ENCODE peak calls at places on chromosomes 13 and 19, in four cellular contexts. One of them, this sample, is unnamed.

GRCh38 chr13:95603887-95604533 is 40.5 kb downstream of the DZIP1 start:
- DNase-seq in mesendoderm: no peak
- DNase-seq in kidney: peak; percentile 94
- DNase-seq in brain microvascular endothelial cell: peak; percentile 54
- DNase-seq in this sample: no peak

GRCh38 chr19:5534787-5535586 is 32.8 kb downstream of the TINCR start:
- DNase-seq in mesendoderm: peak; percentile 53
- DNase-seq in kidney: no peak
- DNase-seq in brain microvascular endothelial cell: no peak
- DNase-seq in this sample: no peak

GRCh38 chr13:103133551-103133950 is 67.3 kb upstream of the SLC10A2 start:
- DNase-seq in brain microvascular endothelial cell: no peak
- DNase-seq in kidney: no peak
- DNase-seq in mesendoderm: no peak
- DNase-seq in this sample: no peak

GRCh38 chr13:105048685-105049084 is 1486.8 kb downstream of the EFNB2 start:
- DNase-seq in mesendoderm: no peak
- DNase-seq in kidney: no peak
- DNase-seq in brain microvascular endothelial cell: no peak
- DNase-seq in this sample: no peak

GRCh38 chr13:110257408-110257807 is 49.5 kb downstream of the COL4A1 start:
- DNase-seq in kidney: no peak
- DNase-seq in mesendoderm: no peak
- DNase-seq in brain microvascular endothelial cell: no peak
- DNase-seq in this sample: no peak

GRCh38 chr19:7006305-7006704 is 14.9 kb downstream of the MBD3L2B start:
- DNase-seq in kidney: no peak
- DNase-seq in brain microvascular endothelial cell: no peak
- DNase-seq in mesendoderm: no peak
- DNase-seq in this sample: no peak

GRCh38 chr13:80151016-80151415 is 189.9 kb downstream of the SPRY2 start:
- DNase-seq in brain microvascular endothelial cell: no peak
- DNase-seq in mesendoderm: no peak
- DNase-seq in kidney: no peak
- DNase-seq in this sample: no peak

GRCh38 chr13:77874406-77874805 is 44.2 kb downstream of the EDNRB start:
- DNase-seq in brain microvascular endothelial cell: peak; percentile 14
- DNase-seq in mesendoderm: no peak
- DNase-seq in kidney: no peak
- DNase-seq in this sample: peak; percentile 24

GRCh38 chr19:19618384-19619051 is at the start of gene PBX4:
- DNase-seq in kidney: peak; percentile 98
- DNase-seq in brain microvascular endothelial cell: peak; percentile 82
- DNase-seq in mesendoderm: peak; percentile 98
- DNase-seq in this sample: peak; percentile 35

GRCh38 chr19:41265376-41266153 is 1.4 kb downstream of the HNRNPUL1 start:
- DNase-seq in mesendoderm: peak; percentile 51
- DNase-seq in kidney: peak; percentile 63
- DNase-seq in brain microvascular endothelial cell: peak; percentile 45
- DNase-seq in this sample: no peak

GRCh38 chr19:34254552-34255432 is at the start of gene GARRE1:
- DNase-seq in brain microvascular endothelial cell: no peak
- DNase-seq in mesendoderm: peak; percentile 54
- DNase-seq in kidney: peak; percentile 81
- DNase-seq in this sample: no peak

GRCh38 chr19:43596842-43597461 is 557 bp downstream of the ZNF576 start:
- DNase-seq in brain microvascular endothelial cell: no peak
- DNase-seq in kidney: no peak
- DNase-seq in mesendoderm: no peak
- DNase-seq in this sample: no peak

GRCh38 chr13:105804561-105805190 is 730.8 kb downstream of the EFNB2 start:
- DNase-seq in kidney: no peak
- DNase-seq in mesendoderm: no peak
- DNase-seq in brain microvascular endothelial cell: peak; percentile 76
- DNase-seq in this sample: no peak

GRCh38 chr19:2627855-2628254 is 74.6 kb downstream of the GNG7 start:
- DNase-seq in brain microvascular endothelial cell: peak; percentile 29
- DNase-seq in kidney: no peak
- DNase-seq in mesendoderm: no peak
- DNase-seq in this sample: no peak

GRCh38 chr13:40063743-40064142 is 408.3 kb downstream of the COG6 start:
- DNase-seq in brain microvascular endothelial cell: peak; percentile 23
- DNase-seq in mesendoderm: peak; percentile 18
- DNase-seq in kidney: no peak
- DNase-seq in this sample: no peak

GRCh38 chr13:108283110-108283509 is 13.6 kb downstream of the TNFSF13B start:
- DNase-seq in brain microvascular endothelial cell: no peak
- DNase-seq in mesendoderm: no peak
- DNase-seq in kidney: no peak
- DNase-seq in this sample: no peak

GRCh38 chr19:15330801-15331418 is 1.4 kb downstream of the BRD4 start:
- DNase-seq in kidney: no peak
- DNase-seq in mesendoderm: peak; percentile 74
- DNase-seq in brain microvascular endothelial cell: peak; percentile 69
- DNase-seq in this sample: peak; percentile 37

GRCh38 chr13:34570954-34571353 is 371.1 kb upstream of the NBEA start:
- DNase-seq in mesendoderm: no peak
- DNase-seq in kidney: no peak
- DNase-seq in brain microvascular endothelial cell: no peak
- DNase-seq in this sample: no peak

GRCh38 chr13:25171517-25172302 is at the start of gene AMER2:
- DNase-seq in kidney: no peak
- DNase-seq in mesendoderm: peak; percentile 36
- DNase-seq in brain microvascular endothelial cell: no peak
- DNase-seq in this sample: no peak

GRCh38 chr19:43460362-43461016 is 4.9 kb downstream of the LYPD3 start:
- DNase-seq in kidney: no peak
- DNase-seq in brain microvascular endothelial cell: no peak
- DNase-seq in mesendoderm: no peak
- DNase-seq in this sample: no peak

GRCh38 chr19:40247735-40248262 is 21.3 kb upstream of the CCNP start:
- DNase-seq in kidney: peak; percentile 53
- DNase-seq in mesendoderm: no peak
- DNase-seq in brain microvascular endothelial cell: no peak
- DNase-seq in this sample: no peak

GRCh38 chr19:8456064-8456463 is 11.3 kb downstream of the HNRNPM start:
- DNase-seq in mesendoderm: peak; percentile 82
- DNase-seq in brain microvascular endothelial cell: no peak
- DNase-seq in kidney: no peak
- DNase-seq in this sample: no peak

GRCh38 chr19:290539-291521 is at the start of gene PLPP2:
- DNase-seq in mesendoderm: peak; percentile 32
- DNase-seq in brain microvascular endothelial cell: no peak
- DNase-seq in kidney: no peak
- DNase-seq in this sample: no peak

GRCh38 chr13:24709186-24709913 is 29.1 kb downstream of the ATP12A start:
- DNase-seq in mesendoderm: no peak
- DNase-seq in kidney: no peak
- DNase-seq in brain microvascular endothelial cell: no peak
- DNase-seq in this sample: no peak

GRCh38 chr13:34340534-34340933 is 522.6 kb downstream of the RFC3 start:
- DNase-seq in kidney: no peak
- DNase-seq in mesendoderm: no peak
- DNase-seq in brain microvascular endothelial cell: no peak
- DNase-seq in this sample: peak; percentile 47

GRCh38 chr13:75480691-75481175 is 1.2 kb downstream of the TBC1D4 start:
- DNase-seq in mesendoderm: peak; percentile 79
- DNase-seq in kidney: peak; percentile 89
- DNase-seq in brain microvascular endothelial cell: no peak
- DNase-seq in this sample: no peak

GRCh38 chr19:1847348-1847683 is 967 bp downstream of the REXO1 start:
- DNase-seq in brain microvascular endothelial cell: peak; percentile 17
- DNase-seq in mesendoderm: no peak
- DNase-seq in kidney: no peak
- DNase-seq in this sample: no peak

GRCh38 chr19:28103916-28104315 is 1109.0 kb downstream of the UQCRFS1 start:
- DNase-seq in kidney: no peak
- DNase-seq in mesendoderm: peak; percentile 89
- DNase-seq in brain microvascular endothelial cell: no peak
- DNase-seq in this sample: no peak
- H3K4me3 ChIP-seq in kidney: no peak overlapping the region
- H3K4me3 ChIP-seq in mesendoderm: no peak overlapping the region
- H3K4me3 ChIP-seq in brain microvascular endothelial cell: no peak overlapping the region
- H3K4me3 ChIP-seq in this sample: no peak overlapping the region

DNA sequence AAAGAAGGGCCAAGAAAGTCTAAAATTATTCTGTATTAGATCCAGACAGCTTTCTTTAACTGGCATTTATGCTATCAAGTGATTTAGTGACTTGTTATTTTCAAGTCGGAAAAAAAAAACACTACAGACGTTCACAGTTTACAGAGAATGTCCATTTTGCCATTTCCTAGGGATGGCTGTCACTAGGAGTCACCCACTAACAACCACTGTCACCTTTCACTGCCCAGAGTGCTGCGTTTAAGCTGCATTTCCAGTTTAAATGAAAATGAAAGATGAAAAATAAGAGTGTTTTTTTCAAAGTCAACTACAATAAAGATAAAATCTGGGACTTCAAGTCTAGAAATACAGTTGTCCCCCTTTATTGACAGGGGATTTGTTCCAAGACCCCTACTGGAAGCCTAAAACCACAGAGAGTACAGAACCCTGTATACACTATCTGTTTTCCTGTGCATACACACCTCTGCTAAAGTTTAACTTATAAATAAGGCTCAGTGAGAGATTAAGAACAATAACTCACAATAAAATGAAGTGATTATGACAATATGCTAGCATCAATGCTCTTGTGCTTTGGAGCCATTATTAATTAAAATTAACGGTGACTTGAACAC is 112.5 kb downstream of the SACS start:
- DNase-seq in kidney: no peak
- DNase-seq in brain microvascular endothelial cell: no peak
- DNase-seq in mesendoderm: no peak
- DNase-seq in this sample: no peak
- H3K4me3 ChIP-seq in kidney: peak overlapping the region; percentile 22
- H3K4me3 ChIP-seq in brain microvascular endothelial cell: no peak overlapping the region
- H3K4me3 ChIP-seq in mesendoderm: no peak overlapping the region
- H3K4me3 ChIP-seq in this sample: no peak overlapping the region

GRCh38 chr19:38653028-38653571 is 5.7 kb downstream of the ACTN4 start:
- DNase-seq in brain microvascular endothelial cell: no peak
- DNase-seq in mesendoderm: no peak
- DNase-seq in kidney: no peak
- DNase-seq in this sample: no peak
- H3K4me3 ChIP-seq in brain microvascular endothelial cell: no peak overlapping the region
- H3K4me3 ChIP-seq in mesendoderm: no peak overlapping the region
- H3K4me3 ChIP-seq in kidney: peak overlapping the region; percentile 49
- H3K4me3 ChIP-seq in this sample: no peak overlapping the region

GRCh38 chr19:55442372-55443044 is 592 bp downstream of the SHISA7 start:
- DNase-seq in brain microvascular endothelial cell: no peak
- DNase-seq in mesendoderm: no peak
- DNase-seq in kidney: no peak
- DNase-seq in this sample: no peak
- H3K4me3 ChIP-seq in brain microvascular endothelial cell: no peak overlapping the region
- H3K4me3 ChIP-seq in mesendoderm: no peak overlapping the region
- H3K4me3 ChIP-seq in kidney: no peak overlapping the region
- H3K4me3 ChIP-seq in this sample: no peak overlapping the region

DNA sequence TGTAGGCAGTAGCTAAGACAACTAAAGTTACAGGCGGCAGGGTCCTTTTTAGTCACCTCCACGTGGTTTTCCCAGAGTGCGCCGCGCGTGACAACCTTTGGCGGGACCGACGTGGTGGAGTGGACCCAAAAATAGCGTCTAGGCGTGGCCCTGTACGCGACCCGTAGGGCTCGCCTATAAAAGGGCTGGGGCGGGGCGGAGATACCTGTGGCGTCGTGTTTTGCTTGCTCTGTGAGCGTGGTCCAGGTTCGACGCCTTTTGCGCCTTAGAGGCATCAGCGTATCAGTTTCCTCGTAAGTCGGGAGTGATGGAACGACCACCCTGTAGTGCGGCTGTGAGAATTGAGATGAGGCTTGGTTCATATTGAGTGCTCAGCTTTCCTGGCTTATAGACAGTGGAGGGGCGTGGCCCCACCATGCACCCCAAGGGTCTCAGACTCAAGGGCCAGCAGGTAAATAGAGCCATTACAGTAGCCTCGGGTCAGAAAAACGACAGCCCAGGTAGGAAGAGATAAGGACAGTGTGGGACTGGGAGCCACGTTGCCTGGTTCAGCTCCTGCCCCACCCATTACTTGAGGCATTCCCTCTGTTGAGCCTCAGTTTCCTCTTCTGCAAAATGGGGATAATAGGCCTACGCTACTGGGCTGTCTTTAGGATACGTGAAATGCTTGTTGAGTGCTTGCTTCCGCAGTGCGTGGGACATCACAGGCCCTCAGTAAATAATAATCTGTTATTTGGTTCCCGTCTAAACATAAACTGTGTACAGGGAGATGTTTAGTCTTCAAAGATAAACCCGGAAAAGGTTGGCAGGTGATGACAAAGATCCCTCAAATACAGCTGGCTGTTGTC is 690 bp upstream of the TMED1 start:
- DNase-seq in brain microvascular endothelial cell: no peak
- DNase-seq in kidney: peak; percentile 96
- DNase-seq in mesendoderm: no peak
- DNase-seq in this sample: no peak
- H3K4me3 ChIP-seq in brain microvascular endothelial cell: peak overlapping the region; percentile 69
- H3K4me3 ChIP-seq in kidney: peak overlapping the region; percentile 82
- H3K4me3 ChIP-seq in mesendoderm: no peak overlapping the region
- H3K4me3 ChIP-seq in this sample: peak overlapping the region; percentile 62

DNA sequence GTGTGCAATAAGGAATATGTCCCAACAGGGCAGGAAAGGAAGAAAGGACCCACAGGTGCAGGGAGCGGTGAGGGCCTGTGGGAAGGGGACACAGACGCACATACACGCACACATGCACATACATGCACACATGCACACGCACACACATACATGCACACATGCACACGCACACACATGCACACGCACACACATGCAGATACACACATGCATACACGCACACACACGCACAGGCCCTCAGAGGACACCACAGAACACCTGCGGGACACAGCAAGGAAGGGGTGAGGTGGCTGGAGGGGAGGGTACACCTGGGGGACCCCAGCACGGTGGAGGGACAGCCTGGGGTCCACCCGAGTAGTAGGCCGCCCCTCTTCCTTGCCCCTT is 12.9 kb downstream of the PIP5K1C start:
- DNase-seq in kidney: no peak
- DNase-seq in brain microvascular endothelial cell: no peak
- DNase-seq in mesendoderm: no peak
- DNase-seq in this sample: no peak
- H3K4me3 ChIP-seq in kidney: no peak overlapping the region
- H3K4me3 ChIP-seq in brain microvascular endothelial cell: no peak overlapping the region
- H3K4me3 ChIP-seq in mesendoderm: no peak overlapping the region
- H3K4me3 ChIP-seq in this sample: no peak overlapping the region

GRCh38 chr19:37551123-37551993 is 43.2 kb downstream of the ZNF571 start:
- DNase-seq in mesendoderm: peak; percentile 62
- DNase-seq in brain microvascular endothelial cell: peak; percentile 61
- DNase-seq in kidney: no peak
- DNase-seq in this sample: peak; percentile 34
- H3K4me3 ChIP-seq in mesendoderm: no peak overlapping the region
- H3K4me3 ChIP-seq in brain microvascular endothelial cell: peak overlapping the region; percentile 74
- H3K4me3 ChIP-seq in kidney: peak overlapping the region; percentile 25
- H3K4me3 ChIP-seq in this sample: peak overlapping the region; percentile 98